ENCODE peak calls at places on chromosomes 13 and 19, in five cellular contexts. L is NB4; U is kidney tubule cell; Y is stimulated activated CD4-positive, alpha-beta T cell treated with anti-CD3 and anti-CD28 coated beads, Interleukin-12 subunit alpha, Interleukin-12 subunit beta, amount 100 ng/mL, for 4 hours; Q is psoas muscle. G is an unnamed sample.

GRCh38 chr13:34748078-34748477 is 194.0 kb upstream of the NBEA start:
- DNase-seq in L (peak), U (peak), Y (no peak), Q (no peak), G (no peak)

GRCh38 chr19:40695881-40696280 is 5.4 kb upstream of the NUMBL start:
- DNase-seq in U (no peak), Y (no peak), L (no peak), Q (no peak), G (no peak)

GRCh38 chr13:113845055-113845454 is 18.8 kb downstream of the GAS6 start:
- DNase-seq in L (no peak), Y (no peak), Q (peak), U (peak), G (peak)

GRCh38 chr19:4266253-4267000 is 12.6 kb upstream of the SHD start:
- DNase-seq in U (no peak), Y (no peak), Q (no peak), L (no peak), G (no peak)

GRCh38 chr13:64278493-64278892 is 2862.8 kb upstream of the PCDH20 start:
- DNase-seq in Y (no peak), U (no peak), L (no peak), Q (no peak), G (no peak)

GRCh38 chr13:113118328-113119021 is 4.1 kb upstream of the F10 start:
- DNase-seq in Q (no peak), Y (no peak), L (no peak), U (no peak), G (no peak)

GRCh38 chr13:33174980-33175379 is 110.6 kb downstream of the STARD13 start:
- DNase-seq in Y (no peak), L (no peak), U (no peak), Q (no peak), G (no peak)

GRCh38 chr13:99983401-99984133 is 2.0 kb downstream of the ZIC2 start:
- DNase-seq in U (no peak), Q (no peak), L (peak), Y (no peak), G (peak)

GRCh38 chr19:42286349-42287016 is 15.4 kb upstream of the PRR19 start:
- DNase-seq in U (peak), Y (no peak), Q (peak), L (no peak), G (peak)

GRCh38 chr13:36261976-36262375 is 35.6 kb downstream of the CCDC169 start:
- DNase-seq in U (peak), Q (no peak), Y (no peak), L (no peak), G (no peak)

GRCh38 chr13:38223093-38223492 is 126.6 kb upstream of the UFM1 start:
- DNase-seq in Y (no peak), Q (no peak), U (peak), L (peak), G (peak)

GRCh38 chr19:45340232-45340898 is at the start of gene KLC3:
- DNase-seq in L (no peak), U (peak), Y (peak), Q (no peak), G (peak)

GRCh38 chr13:112637017-112637801 is 49.3 kb upstream of the TUBGCP3 start:
- DNase-seq in L (no peak), Q (no peak), U (no peak), Y (no peak), G (no peak)

GRCh38 chr13:86447479-86447878 is 648.3 kb upstream of the SLITRK6 start:
- DNase-seq in U (no peak), Y (no peak), L (no peak), Q (no peak), G (no peak)

G was measured in left kidney.